ENCODE peak calls at places on chromosomes 7 and 10, in four cellular contexts. One of them, this sample, is unnamed. For H3K4me1, the result is how much of the 10 kb centered on the place peaks cover.

GRCh38 chr7:18753972-18754610 is 258.5 kb downstream of the HDAC9 start:
- DNase-seq in SK-N-SH: no peak
- DNase-seq in K562: no peak
- DNase-seq in HepG2: no peak
- DNase-seq in this sample: no peak

GRCh38 chr7:2032030-2032875 is 200.5 kb downstream of the MAD1L1 start:
- DNase-seq in SK-N-SH: peak
- DNase-seq in K562: no peak
- DNase-seq in HepG2: no peak
- DNase-seq in this sample: no peak

GRCh38 chr7:45710271-45711160 is 136.3 kb downstream of the ADCY1 start:
- DNase-seq in SK-N-SH: peak
- DNase-seq in HepG2: no peak
- DNase-seq in K562: no peak
- DNase-seq in this sample: peak

GRCh38 chr7:100686822-100687211 is 7.2 kb downstream of the GIGYF1 start:
- DNase-seq in HepG2: no peak
- DNase-seq in SK-N-SH: no peak
- DNase-seq in K562: no peak
- DNase-seq in this sample: no peak

GRCh38 chr10:59753267-59753666 is at the start of gene MRLN:
- DNase-seq in K562: no peak
- DNase-seq in SK-N-SH: no peak
- DNase-seq in HepG2: no peak
- DNase-seq in this sample: peak

GRCh38 chr7:122092964-122093797 is 50.9 kb downstream of the AASS start:
- DNase-seq in K562: peak
- DNase-seq in HepG2: peak
- DNase-seq in SK-N-SH: peak
- DNase-seq in this sample: no peak

GRCh38 chr7:98869374-98870070 is at the start of gene TMEM130:
- DNase-seq in SK-N-SH: peak
- DNase-seq in K562: no peak
- DNase-seq in HepG2: no peak
- DNase-seq in this sample: no peak

GRCh38 chr7:105024734-105025133 is 10.7 kb downstream of the KMT2E start:
- DNase-seq in K562: no peak
- DNase-seq in SK-N-SH: no peak
- DNase-seq in HepG2: peak
- DNase-seq in this sample: no peak

GRCh38 chr10:49408437-49409306 is 12.8 kb upstream of the DRGX start:
- DNase-seq in SK-N-SH: no peak
- DNase-seq in HepG2: peak
- DNase-seq in K562: peak
- DNase-seq in this sample: no peak

GRCh38 chr7:154744226-154744860 is 258.6 kb downstream of the PAXIP1 start:
- DNase-seq in HepG2: no peak
- DNase-seq in SK-N-SH: peak
- DNase-seq in K562: peak
- DNase-seq in this sample: no peak

GRCh38 chr7:158863611-158864506 is 7.5 kb downstream of the DYNC2I1 start:
- DNase-seq in HepG2: peak
- DNase-seq in SK-N-SH: peak
- DNase-seq in K562: peak
- DNase-seq in this sample: no peak

GRCh38 chr10:101763141-101763540 is 12.8 kb downstream of the FGF8 start:
- DNase-seq in K562: no peak
- DNase-seq in SK-N-SH: peak
- DNase-seq in HepG2: no peak
- DNase-seq in this sample: no peak

GRCh38 chr10:10883737-10884136 is 133.9 kb upstream of the CELF2 start:
- DNase-seq in HepG2: no peak
- DNase-seq in SK-N-SH: no peak
- DNase-seq in K562: no peak
- DNase-seq in this sample: no peak

GRCh38 chr7:18177815-18178660 is 150.4 kb upstream of the PRPS1L1 start:
- DNase-seq in HepG2: peak
- DNase-seq in SK-N-SH: no peak
- DNase-seq in K562: peak
- DNase-seq in this sample: no peak

GRCh38 chr7:91288208-91288824 is 24.1 kb downstream of the FZD1 start:
- DNase-seq in SK-N-SH: no peak
- DNase-seq in HepG2: peak
- DNase-seq in K562: peak
- DNase-seq in this sample: no peak

GRCh38 chr7:31488562-31489203 is 25.2 kb upstream of the ITPRID1 start:
- DNase-seq in K562: peak
- DNase-seq in SK-N-SH: peak
- DNase-seq in HepG2: peak
- DNase-seq in this sample: no peak

GRCh38 chr7:33751395-33751794 is 153.9 kb upstream of the BMPER start:
- DNase-seq in K562: no peak
- DNase-seq in SK-N-SH: no peak
- DNase-seq in HepG2: peak
- DNase-seq in this sample: no peak

GRCh38 chr7:137501561-137501960 is 158.0 kb upstream of the PTN start:
- DNase-seq in SK-N-SH: no peak
- DNase-seq in HepG2: no peak
- DNase-seq in K562: no peak
- DNase-seq in this sample: no peak

GRCh38 chr10:33153968-33154327 is 180.5 kb downstream of the NRP1 start:
- DNase-seq in HepG2: no peak
- DNase-seq in K562: no peak
- DNase-seq in SK-N-SH: no peak
- DNase-seq in this sample: no peak

GRCh38 chr10:33157108-33157507 is 177.4 kb downstream of the NRP1 start:
- DNase-seq in HepG2: no peak
- DNase-seq in K562: no peak
- DNase-seq in SK-N-SH: no peak
- DNase-seq in this sample: no peak

GRCh38 chr10:33153266-33153967 is 181.1 kb downstream of the NRP1 start:
- DNase-seq in HepG2: no peak
- DNase-seq in K562: no peak
- DNase-seq in SK-N-SH: no peak
- DNase-seq in this sample: no peak

GRCh38 chr10:33154590-33154989 is 179.9 kb downstream of the NRP1 start:
- DNase-seq in K562: no peak
- DNase-seq in SK-N-SH: no peak
- DNase-seq in HepG2: no peak
- DNase-seq in this sample: no peak

GRCh38 chr10:33155720-33156638 is 178.5 kb downstream of the NRP1 start:
- DNase-seq in HepG2: peak
- DNase-seq in SK-N-SH: peak
- DNase-seq in K562: peak
- DNase-seq in this sample: no peak
- TF ChIP-seq CTCF in HepG2: peak
- TF ChIP-seq CTCF in SK-N-SH: peak
- TF ChIP-seq CTCF in K562: peak
- TF ChIP-seq CTCF in this sample: peak

DNA sequence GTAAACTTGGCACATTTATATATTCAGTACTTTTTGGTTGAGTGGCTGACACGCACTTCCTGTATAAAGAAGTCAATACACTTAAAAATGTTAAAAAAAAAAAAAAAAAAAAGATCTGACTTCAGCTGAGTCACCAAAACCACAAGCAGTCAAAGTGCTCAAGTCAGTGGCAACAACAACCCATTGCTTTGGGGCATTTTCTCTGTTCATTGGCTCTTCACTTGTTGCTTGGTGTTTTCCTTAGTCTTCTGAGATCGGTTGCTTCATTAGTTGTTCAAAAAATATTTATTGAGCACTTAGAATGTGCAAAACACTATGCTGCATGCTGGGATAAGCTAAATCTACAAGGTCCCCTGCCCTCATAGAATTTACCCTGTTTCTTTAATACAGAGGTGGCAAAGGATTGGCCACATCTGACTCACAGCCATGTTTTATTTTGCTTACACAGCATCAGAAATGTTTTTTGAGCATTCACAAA is 63.7 kb downstream of the ZNRF2 start:
- DNase-seq in HepG2: peak
- DNase-seq in K562: peak
- DNase-seq in SK-N-SH: no peak
- DNase-seq in this sample: no peak
- TF ChIP-seq EP300 in HepG2: no peak
- TF ChIP-seq EP300 in K562: peak
- TF ChIP-seq EP300 in SK-N-SH: peak
- TF ChIP-seq EP300 in this sample: no peak

GRCh38 chr7:25615005-25615404 is 386.7 kb upstream of the NPVF start:
- DNase-seq in HepG2: no peak
- DNase-seq in K562: no peak
- DNase-seq in SK-N-SH: no peak
- DNase-seq in this sample: no peak
- H3K4me1 ChIP-seq in HepG2: under half
- H3K4me1 ChIP-seq in K562: under half
- H3K4me1 ChIP-seq in SK-N-SH: under half
- H3K4me1 ChIP-seq in this sample: under half

GRCh38 chr7:88357295-88357694 is 50.6 kb upstream of the STEAP4 start:
- DNase-seq in HepG2: no peak
- DNase-seq in K562: no peak
- DNase-seq in SK-N-SH: no peak
- DNase-seq in this sample: no peak
- TF ChIP-seq CTCF in HepG2: peak
- TF ChIP-seq CTCF in K562: no peak
- TF ChIP-seq CTCF in SK-N-SH: peak
- TF ChIP-seq CTCF in this sample: peak

GRCh38 chr10:111953949-111954348 is 229.6 kb downstream of the GPAM start:
- DNase-seq in K562: no peak
- DNase-seq in HepG2: no peak
- DNase-seq in SK-N-SH: no peak
- DNase-seq in this sample: no peak
- TF ChIP-seq EP300 in K562: no peak
- TF ChIP-seq EP300 in HepG2: no peak
- TF ChIP-seq EP300 in SK-N-SH: no peak
- TF ChIP-seq EP300 in this sample: no peak

GRCh38 chr10:125141860-125142484 is 18.4 kb downstream of the CTBP2 start:
- DNase-seq in SK-N-SH: no peak
- DNase-seq in HepG2: no peak
- DNase-seq in K562: peak
- DNase-seq in this sample: no peak
- H3K4me1 ChIP-seq in SK-N-SH: under half
- H3K4me1 ChIP-seq in HepG2: under half
- H3K4me1 ChIP-seq in K562: under half
- H3K4me1 ChIP-seq in this sample: half or more

This sample was measured in esophagus muscularis mucosa.